ENCODE peak calls at places on chromosome 3, in five cellular contexts. N is epithelial cell of esophagus; W is HFF-Myc; X is stimulated activated CD4-positive, alpha-beta T cell treated with anti-CD3 and anti-CD28 coated beads, Interleukin-1b, Interleukin-23, amount 100 ng/mL, for 24 hours; B is CD4-positive, alpha-beta T cell. V is an unnamed sample.

GRCh38 chr3:141401584-141402475 is 33.5 kb downstream of the ZBTB38 start:
- DNase-seq in N (no peak), W (no peak), X (no peak), B (no peak), V (no peak)

GRCh38 chr3:46713898-46714552 is 3.6 kb downstream of the PRSS50 start:
- DNase-seq in N (peak; percentile 68), W (no peak), X (no peak), B (no peak), V (no peak)

GRCh38 chr3:149080011-149080698 is 6.2 kb downstream of the HLTF start:
- DNase-seq in N (no peak), W (no peak), X (no peak), B (no peak), V (no peak)

GRCh38 chr3:59559721-59560514 is 510.1 kb upstream of the CFAP20DC start:
- DNase-seq in N (peak; percentile 98), W (peak; percentile 49), X (no peak), B (no peak), V (peak; percentile 70)

GRCh38 chr3:64717872-64718613 is 30.2 kb upstream of the ADAMTS9 start:
- DNase-seq in N (peak; percentile 7), W (no peak), X (no peak), B (no peak), V (no peak)

GRCh38 chr3:120460862-120461261 is 10.1 kb upstream of the FSTL1 start:
- DNase-seq in N (no peak), W (no peak), X (no peak), B (no peak), V (no peak)

GRCh38 chr3:74447221-74447620 is 167.2 kb downstream of the CNTN3 start:
- DNase-seq in N (no peak), W (no peak), X (no peak), B (no peak), V (no peak)

GRCh38 chr3:149016669-149017541 is 25.6 kb downstream of the GYG1 start:
- DNase-seq in N (peak; percentile 82), W (peak; percentile 48), X (no peak), B (no peak), V (peak; percentile 88)

GRCh38 chr3:124381565-124382333 is 348.5 kb upstream of the UMPS start:
- DNase-seq in N (peak; percentile 90), W (no peak), X (no peak), B (no peak), V (no peak)

GRCh38 chr3:13083898-13084297 is 10.7 kb upstream of the IQSEC1 start:
- DNase-seq in N (no peak), W (no peak), X (no peak), B (no peak), V (no peak)

GRCh38 chr3:73536336-73536895 is 88.3 kb downstream of the PDZRN3 start:
- DNase-seq in N (no peak), W (no peak), X (no peak), B (no peak), V (no peak)